ENCODE peak calls at places on chromosomes 4 and X, in seven cellular contexts. J is caudate nucleus, L is AML-193, I is iPS DF 19.7, R is fibroblast of villous mesenchyme, H is fibroblast of mammary gland, G is NCI-H748 treated with DMSO at 0.1 percent for 48 hours. U is an unnamed sample.

GRCh38 chr4:65669008-65669971 is 999 bp downstream of the EPHA5 start:
- DNase-seq in R (no peak), H (peak; percentile 11), L (no peak), I (no peak), J (no peak), G (no peak), U (no peak)

GRCh38 chrX:136307471-136307870 is 6.7 kb downstream of the ADGRG4 start:
- DNase-seq in R (no peak), G (no peak), H (no peak), I (no peak), J (no peak), L (no peak), U (no peak)

GRCh38 chr4:105634402-105634801 is 74.1 kb downstream of the INTS12 start:
- DNase-seq in R (no peak), J (no peak), G (no peak), L (no peak), H (no peak), I (no peak), U (no peak)

GRCh38 chr4:40055379-40055872 is 1.2 kb upstream of the N4BP2 start:
- DNase-seq in J (no peak), G (no peak), L (peak; percentile 76), H (no peak), R (no peak), I (no peak), U (no peak)

GRCh38 chrX:138890491-138890890 is 179.0 kb upstream of the FGF13 start:
- DNase-seq in I (no peak), H (peak; percentile 32), R (no peak), G (no peak), L (no peak), J (no peak), U (peak; percentile 6)

GRCh38 chr4:10006604-10007435 is 14.5 kb downstream of the SLC2A9 start:
- DNase-seq in G (no peak), I (peak; percentile 5), H (peak; percentile 35), R (no peak), J (no peak), L (peak; percentile 22), U (peak; percentile 99)

GRCh38 chrX:128717635-128718578 is 665.7 kb upstream of the ACTRT1 start:
- DNase-seq in L (no peak), H (no peak), G (no peak), I (no peak), J (no peak), R (no peak), U (no peak)

GRCh38 chr4:30525662-30526061 is 194.5 kb upstream of the PCDH7 start:
- DNase-seq in H (no peak), G (no peak), L (no peak), I (peak; percentile 23), J (no peak), R (no peak), U (no peak)

GRCh38 chrX:133444952-133445831 is 29.9 kb upstream of the GPC4 start:
- DNase-seq in L (no peak), J (no peak), R (no peak), G (no peak), H (peak; percentile 6), I (no peak), U (peak; percentile 61)

GRCh38 chr4:2291705-2292651 is 30.1 kb upstream of the MXD4 start:
- DNase-seq in G (no peak), I (no peak), J (no peak), H (no peak), L (no peak), R (no peak), U (no peak)

GRCh38 chrX:150196300-150196699 is 166.8 kb upstream of the MAMLD1 start:
- DNase-seq in H (no peak), J (no peak), G (no peak), R (no peak), L (no peak), I (no peak), U (no peak)

GRCh38 chr4:132180020-132180427 is 969.1 kb upstream of the PCDH10 start:
- DNase-seq in J (no peak), R (peak; percentile 7), G (no peak), L (no peak), I (no peak), H (peak; percentile 46), U (peak; percentile 78)

GRCh38 chrX:12548746-12549145 is 242.5 kb upstream of the PRPS2 start:
- DNase-seq in L (no peak), J (no peak), H (peak; percentile 25), I (no peak), G (no peak), R (peak; percentile 19), U (peak; percentile 48)

GRCh38 chr4:161936625-161937133 is 227.1 kb downstream of the FSTL5 start:
- DNase-seq in I (no peak), H (peak; percentile 13), G (no peak), L (no peak), J (no peak), R (peak; percentile 77), U (peak; percentile 95)

GRCh38 chr4:16684083-16684482 is 214.4 kb downstream of the LDB2 start:
- DNase-seq in H (peak; percentile 56), J (no peak), I (no peak), R (peak; percentile 89), L (no peak), G (no peak), U (no peak)

U was measured in epithelial cell of esophagus.